ENCODE peak calls at places on chromosomes 5 and 9, in five cellular contexts. S is GM12891, B is K562, V is H1, U is HepG2. D is an unnamed sample.

GRCh38 chr9:129701549-129701948 is 36.1 kb downstream of the PRRX2 start:
- DNase-seq in S (no peak), B (no peak), V (no peak), U (no peak), D (no peak)

GRCh38 chr9:116687762-116688160 is 656 bp downstream of the TRIM32 start:
- DNase-seq in S (no peak), B (no peak), V (no peak), U (no peak), D (no peak)

GRCh38 chr5:163915481-163915961 is 410.1 kb downstream of the MAT2B start:
- DNase-seq in S (peak), B (peak), V (no peak), U (peak), D (no peak)

GRCh38 chr9:91302831-91303230 is 58.9 kb downstream of the AUH start:
- DNase-seq in S (no peak), B (no peak), V (no peak), U (peak), D (no peak)

GRCh38 chr9:93562157-93562556 is 14.2 kb upstream of the PHF2 start:
- DNase-seq in S (no peak), B (no peak), V (no peak), U (no peak), D (no peak)

GRCh38 chr9:88798476-88798875 is 192.8 kb upstream of the S1PR3 start:
- DNase-seq in S (no peak), B (no peak), V (no peak), U (no peak), D (no peak)

GRCh38 chr5:136235316-136235715 is 42.4 kb upstream of the SMIM32 start:
- DNase-seq in S (no peak), B (no peak), V (no peak), U (no peak), D (no peak)

GRCh38 chr9:137582286-137582860 is 3.6 kb upstream of the DPH7 start:
- DNase-seq in S (no peak), B (peak), V (no peak), U (no peak), D (no peak)

GRCh38 chr9:15262581-15262980 is 44.4 kb downstream of the TTC39B start:
- DNase-seq in S (no peak), B (no peak), V (no peak), U (no peak), D (no peak)

GRCh38 chr5:31626156-31626555 is 12.8 kb upstream of the PDZD2 start:
- DNase-seq in S (no peak), B (no peak), V (no peak), U (no peak), D (no peak)

GRCh38 chr5:160296496-160296895 is 15.9 kb downstream of the CCNJL start:
- DNase-seq in S (no peak), B (no peak), V (no peak), U (no peak), D (no peak)

GRCh38 chr9:91059713-91060112 is 258.1 kb downstream of the SYK start:
- DNase-seq in S (no peak), B (no peak), V (no peak), U (no peak), D (no peak)

GRCh38 chr9:118455781-118456180 is 751.6 kb downstream of the TLR4 start:
- DNase-seq in S (no peak), B (no peak), V (no peak), U (no peak), D (no peak)

GRCh38 chr5:90169078-90169477 is 240.5 kb downstream of the CETN3 start:
- DNase-seq in S (no peak), B (no peak), V (no peak), U (no peak), D (no peak)
- TF ChIP-seq TAF1 in S (no peak), B (no peak), V (no peak), U (no peak), D (no peak)

GRCh38 chr5:115459844-115460243 is 84.7 kb downstream of the FEM1C start:
- DNase-seq in S (no peak), B (no peak), V (no peak), U (no peak), D (no peak)

GRCh38 chr5:115457985-115458384 is 86.6 kb downstream of the FEM1C start:
- DNase-seq in S (no peak), B (peak), V (no peak), U (no peak), D (no peak)

GRCh38 chr5:115461093-115461492 is 83.5 kb downstream of the FEM1C start:
- DNase-seq in S (no peak), B (no peak), V (no peak), U (no peak), D (no peak)

GRCh38 chr5:115461506-115462290 is 82.9 kb downstream of the FEM1C start:
- DNase-seq in S (no peak), B (no peak), V (no peak), U (no peak), D (no peak)

GRCh38 chr5:115460476-115460875 is 84.1 kb downstream of the FEM1C start:
- DNase-seq in S (no peak), B (no peak), V (no peak), U (no peak), D (no peak)
- TF ChIP-seq POLR2AphosphoS5 in S (no peak), B (no peak), V (no peak), U (no peak), D (no peak)

GRCh38 chr5:153489611-153490010 is 859 bp upstream of the GRIA1 start:
- DNase-seq in S (no peak), B (no peak), V (no peak), U (no peak), D (no peak)
- TF ChIP-seq TAF1 in S (no peak), B (no peak), V (no peak), U (no peak), D (no peak)

DNA sequence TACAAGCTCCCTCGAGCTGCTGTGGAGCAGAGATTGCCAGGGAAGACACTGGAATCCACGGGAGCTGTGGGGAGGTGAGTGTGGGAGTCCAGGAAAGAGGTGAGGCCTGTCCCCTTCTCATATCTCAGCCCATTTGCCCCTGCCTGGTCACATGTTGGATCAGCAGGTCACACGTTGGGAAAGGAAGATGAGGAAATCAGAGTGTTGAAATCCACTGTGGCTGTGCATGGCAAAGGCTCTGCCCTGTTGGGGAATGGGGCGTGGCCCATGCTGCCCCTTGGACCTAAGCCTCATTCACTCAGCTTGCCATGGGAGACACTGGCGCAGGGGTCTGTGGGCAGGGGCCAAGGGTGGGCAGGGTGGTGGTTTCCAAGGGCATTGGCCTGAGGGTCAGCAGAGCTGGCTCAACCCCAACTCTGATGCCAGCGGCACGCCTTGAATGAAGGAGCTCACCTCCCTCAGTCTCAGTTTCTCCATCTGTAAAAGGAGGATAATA is 85.4 kb upstream of the CPEB4 start:
- DNase-seq in S (no peak), B (no peak), V (no peak), U (peak), D (no peak)
- TF ChIP-seq POLR2AphosphoS5 in S (no peak), B (no peak), V (no peak), U (no peak), D (no peak)

GRCh38 chr9:84697494-84698114 is 28.1 kb downstream of the NTRK2 start:
- DNase-seq in S (peak), B (peak), V (peak), U (peak), D (peak)
- TF ChIP-seq TAF1 in S (no peak), B (no peak), V (no peak), U (no peak), D (no peak)

GRCh38 chr5:14227501-14227900 is 84.4 kb downstream of the TRIO start:
- DNase-seq in S (no peak), B (no peak), V (no peak), U (no peak), D (no peak)
- TF ChIP-seq POLR2AphosphoS5 in S (no peak), B (no peak), V (no peak), U (no peak), D (no peak)

GRCh38 chr9:32841314-32841713 is 58.0 kb downstream of the TMEM215 start:
- DNase-seq in S (no peak), B (no peak), V (no peak), U (no peak), D (no peak)
- TF ChIP-seq TAF1 in S (no peak), B (no peak), V (no peak), U (no peak), D (no peak)

D was measured in GM12892.